ENCODE peak calls at places on chromosomes 6 and 20, in four cellular contexts. C is Panc1, O is HepG2, L is K562. I is an unnamed sample.

GRCh38 chr6:99819853-99820252 is 174.2 kb downstream of the MCHR2 start:
- DNase-seq in O (no peak), C (no peak), L (no peak), I (no peak)

GRCh38 chr6:33271608-33272357 is at the start of the genes RPS18 and VPS52:
- DNase-seq in C (peak; percentile 93), O (peak; percentile 100), L (peak; percentile 89), I (peak; percentile 99)

GRCh38 chr20:50308513-50309279 is 118.1 kb downstream of the CEBPB start:
- DNase-seq in O (peak; percentile 96), L (peak; percentile 77), C (peak; percentile 30), I (peak; percentile 42)

GRCh38 chr6:41538556-41539182 is 7.5 kb upstream of the FOXP4 start:
- DNase-seq in O (no peak), C (no peak), L (no peak), I (no peak)

GRCh38 chr20:34794006-34794585 is 31.4 kb downstream of the NCOA6 start:
- DNase-seq in O (no peak), L (no peak), C (no peak), I (no peak)

GRCh38 chr20:32029561-32029960 is 19.3 kb downstream of the CCM2L start:
- DNase-seq in O (no peak), L (no peak), C (no peak), I (no peak)

GRCh38 chr20:33948480-33948879 is 45.2 kb upstream of the RALY start:
- DNase-seq in L (no peak), O (no peak), C (no peak), I (no peak)

GRCh38 chr6:40210628-40211056 is 276.4 kb upstream of the MOCS1 start:
- DNase-seq in L (no peak), O (no peak), C (no peak), I (no peak)

GRCh38 chr20:62347151-62347404 is 20.0 kb downstream of the LAMA5 start:
- DNase-seq in L (no peak), O (no peak), C (no peak), I (no peak)

GRCh38 chr20:51966296-51966971 is 164.1 kb upstream of the SALL4 start:
- DNase-seq in O (peak; percentile 84), L (peak; percentile 15), C (peak; percentile 65), I (peak; percentile 81)

GRCh38 chr6:105746539-105746938 is 339.6 kb upstream of the PRDM1 start:
- DNase-seq in O (no peak), L (peak; percentile 21), C (no peak), I (no peak)

GRCh38 chr6:137218473-137218916 is 690 bp downstream of the IFNGR1 start:
- DNase-seq in O (peak; percentile 36), C (peak; percentile 20), L (peak; percentile 39), I (no peak)

GRCh38 chr6:137219664-137220252 is 573 bp upstream of the IFNGR1 start:
- DNase-seq in C (no peak), O (no peak), L (no peak), I (no peak)

GRCh38 chr6:137216875-137217553 is 2.2 kb downstream of the IFNGR1 start:
- DNase-seq in C (no peak), L (no peak), O (peak; percentile 43), I (no peak)

GRCh38 chr6:137218917-137219663 is at the start of gene IFNGR1:
- DNase-seq in L (peak; percentile 98), O (peak; percentile 98), C (peak; percentile 50), I (peak; percentile 84)

DNA sequence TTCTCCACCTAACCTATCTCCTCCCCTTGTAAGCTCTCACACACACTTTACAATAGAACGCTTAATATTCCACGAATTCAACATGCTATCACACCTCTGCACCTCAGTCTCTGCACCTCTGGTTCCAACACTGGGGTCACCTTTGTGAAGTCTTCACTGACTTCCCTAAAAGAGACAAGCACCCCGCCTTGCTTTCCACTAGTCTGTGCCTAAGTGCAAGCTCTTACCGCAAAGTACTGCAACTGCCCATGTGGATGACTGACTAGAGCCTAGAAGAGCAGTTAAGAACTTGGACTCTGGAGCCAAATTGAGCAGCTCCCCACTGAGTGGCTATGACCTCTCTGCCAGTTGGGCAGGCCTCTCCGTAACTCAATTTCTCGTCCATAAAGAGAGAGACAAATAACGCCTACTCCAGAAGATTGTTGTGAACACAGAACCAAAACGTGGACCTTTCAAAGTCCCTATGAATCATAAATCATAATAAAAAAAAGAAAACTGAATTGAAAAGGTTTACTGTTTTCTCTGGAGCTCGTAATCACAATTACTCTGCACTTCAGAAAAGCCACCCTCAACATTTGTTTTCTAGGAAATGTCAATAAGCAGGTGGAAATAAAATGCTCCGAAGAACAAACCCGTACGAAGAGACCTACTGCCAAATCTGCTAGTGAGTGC is 1.2 kb downstream of the IFNGR1 start:
- DNase-seq in L (peak; percentile 20), O (peak; percentile 75), C (no peak), I (no peak)
- TF ChIP-seq TCF7L2 in L (no peak), O (no peak), C (no peak), I (no peak)

DNA sequence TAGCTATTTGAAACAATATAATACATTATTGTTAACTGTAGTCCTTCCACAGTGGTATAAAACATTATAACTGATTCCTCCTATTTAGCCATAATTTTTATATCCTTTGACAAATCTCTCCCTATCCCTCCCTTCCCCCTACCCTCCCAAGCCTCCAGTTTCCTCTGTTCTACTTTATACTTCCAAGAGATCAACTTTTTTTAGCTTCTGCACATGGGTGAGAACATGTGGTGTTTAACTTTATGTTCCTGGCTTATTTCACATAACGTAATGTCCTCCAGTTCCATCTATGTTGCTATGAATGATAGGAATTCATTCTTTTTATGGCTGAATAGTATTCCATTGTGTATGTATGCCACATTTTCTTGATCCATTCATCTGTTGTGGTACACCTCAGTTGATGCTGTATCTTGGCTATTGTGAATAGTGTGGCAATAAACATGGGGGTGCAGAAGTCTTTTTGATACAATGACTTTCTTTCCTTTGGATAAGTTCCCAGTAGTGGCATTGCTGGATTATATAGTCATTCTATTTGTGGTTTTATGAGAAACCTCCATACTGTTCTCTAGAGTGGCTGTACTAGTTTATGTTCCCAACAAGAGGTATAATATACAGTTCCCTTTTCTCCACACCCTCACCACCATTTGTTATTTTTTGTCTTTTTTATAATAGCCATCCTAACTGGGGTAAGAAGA is 205.0 kb downstream of the KCNQ5 start:
- DNase-seq in C (no peak), L (no peak), O (no peak), I (no peak)
- TF ChIP-seq TCF7L2 in C (no peak), L (no peak), O (no peak), I (no peak)

DNA sequence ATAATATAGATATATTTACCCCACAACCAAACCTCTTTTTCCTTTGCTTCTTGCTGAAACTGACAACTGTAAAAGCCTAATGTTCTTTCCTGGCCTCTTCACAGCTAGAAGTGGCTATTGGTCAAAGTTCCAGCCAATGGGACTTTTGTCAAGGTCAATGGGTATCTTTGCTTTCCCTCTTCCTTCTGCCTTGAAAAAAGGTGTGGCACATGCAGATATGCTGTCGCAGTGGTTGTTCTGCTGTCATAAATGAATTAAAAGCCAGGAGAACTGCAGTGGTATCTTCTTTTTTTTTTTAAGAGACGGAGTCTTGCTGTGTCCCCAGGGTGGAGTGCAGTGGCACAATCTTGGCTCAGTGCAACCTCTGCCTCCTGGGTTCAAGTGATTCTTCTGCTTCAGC is 29.9 kb downstream of the MAN1A1 start:
- DNase-seq in C (no peak), O (no peak), L (no peak), I (no peak)
- TF ChIP-seq TCF7L2 in C (no peak), O (no peak), L (no peak), I (no peak)

DNA sequence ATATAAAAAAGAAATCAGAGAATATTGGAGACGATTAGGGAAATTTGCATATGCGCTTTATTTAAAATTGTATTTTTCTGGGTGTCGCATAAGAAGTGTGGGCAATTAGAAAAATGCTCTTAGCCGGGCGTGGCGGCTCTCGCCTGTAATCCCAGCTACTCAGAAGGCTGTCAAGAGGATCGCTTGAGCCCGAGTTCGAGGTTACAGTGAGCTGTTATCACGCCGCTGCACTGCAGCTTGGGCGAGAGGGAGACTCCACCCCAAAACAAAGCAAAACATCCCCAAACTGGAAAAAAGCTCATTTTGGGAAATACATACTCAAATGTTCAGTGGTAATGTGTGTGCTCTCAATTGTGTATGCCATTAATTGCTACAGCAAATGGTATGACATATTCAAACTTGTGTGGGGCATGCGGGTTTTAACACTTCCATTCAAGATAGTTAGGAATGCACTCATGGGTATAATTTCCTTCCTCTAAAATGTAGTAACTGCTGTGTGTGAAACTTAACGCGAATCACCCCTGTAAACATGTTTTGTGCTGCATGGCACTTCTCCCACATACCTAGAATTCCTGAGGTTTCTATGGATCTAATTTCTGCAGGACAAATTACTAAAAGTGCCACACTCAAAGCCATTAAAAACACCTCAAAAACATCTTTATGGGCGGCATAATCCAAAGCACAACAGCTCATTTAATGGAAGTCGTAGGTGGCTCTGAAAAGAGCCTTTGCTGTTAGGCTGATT is 54.7 kb upstream of the HFE start:
- DNase-seq in L (no peak), C (no peak), O (no peak), I (no peak)
- TF ChIP-seq TCF7L2 in L (no peak), C (no peak), O (no peak), I (no peak)

GRCh38 chr20:771741-772464 is 3.6 kb upstream of the SLC52A3 start:
- DNase-seq in C (no peak), L (no peak), O (no peak), I (no peak)

GRCh38 chr20:764255-764654 is 4.0 kb downstream of the SLC52A3 start:
- DNase-seq in L (no peak), O (no peak), C (no peak), I (no peak)

GRCh38 chr20:766906-767305 is 1.4 kb downstream of the SLC52A3 start:
- DNase-seq in O (no peak), C (no peak), L (no peak), I (no peak)

GRCh38 chr20:770691-771090 is 2.4 kb upstream of the SLC52A3 start:
- DNase-seq in C (no peak), L (no peak), O (no peak), I (no peak)

GRCh38 chr20:768426-768978 is at the start of gene SLC52A3:
- DNase-seq in L (peak; percentile 45), C (no peak), O (peak; percentile 36), I (peak; percentile 86)
- TF ChIP-seq TCF7L2 in L (no peak), C (no peak), O (no peak), I (no peak)